ENCODE peak calls at places on chromosomes 6 and 20, in nine cellular contexts. One of them, this sample, is unnamed.
A peak's percentile ranks its signal among the peaks of the same experiment; 100 is the strongest.

GRCh38 chr6:34082816-34083215 is 63.1 kb downstream of the GRM4 start:
- DNase-seq in substantia nigra: no peak
- DNase-seq in psoas muscle: no peak
- DNase-seq in RWPE1: no peak
- DNase-seq in GM23338: peak; percentile 40
- DNase-seq in left lung: no peak
- DNase-seq in transverse colon: no peak
- DNase-seq in testis: no peak
- DNase-seq in brain microvascular endothelial cell: no peak
- DNase-seq in this sample: no peak

GRCh38 chr6:155779421-155779820 is 323.8 kb upstream of the NOX3 start:
- DNase-seq in psoas muscle: no peak
- DNase-seq in RWPE1: no peak
- DNase-seq in brain microvascular endothelial cell: no peak
- DNase-seq in transverse colon: no peak
- DNase-seq in testis: no peak
- DNase-seq in left lung: no peak
- DNase-seq in substantia nigra: no peak
- DNase-seq in GM23338: no peak
- DNase-seq in this sample: no peak

GRCh38 chr6:33710296-33711121 is 991 bp downstream of the UQCC2 start:
- DNase-seq in GM23338: no peak
- DNase-seq in transverse colon: no peak
- DNase-seq in substantia nigra: no peak
- DNase-seq in RWPE1: no peak
- DNase-seq in left lung: no peak
- DNase-seq in psoas muscle: no peak
- DNase-seq in brain microvascular endothelial cell: no peak
- DNase-seq in testis: no peak
- DNase-seq in this sample: no peak

GRCh38 chr20:5056801-5057599 is 55.7 kb upstream of the SLC23A2 start:
- DNase-seq in transverse colon: peak; percentile 55
- DNase-seq in brain microvascular endothelial cell: peak; percentile 36
- DNase-seq in left lung: peak; percentile 82
- DNase-seq in testis: peak; percentile 58
- DNase-seq in GM23338: peak; percentile 64
- DNase-seq in substantia nigra: peak; percentile 30
- DNase-seq in RWPE1: no peak
- DNase-seq in psoas muscle: no peak
- DNase-seq in this sample: peak; percentile 71

GRCh38 chr6:54717849-54718455 is 128.6 kb upstream of the FAM83B start:
- DNase-seq in transverse colon: peak; percentile 86
- DNase-seq in left lung: peak; percentile 40
- DNase-seq in substantia nigra: peak; percentile 54
- DNase-seq in testis: peak; percentile 93
- DNase-seq in GM23338: peak; percentile 73
- DNase-seq in RWPE1: peak; percentile 63
- DNase-seq in brain microvascular endothelial cell: peak; percentile 59
- DNase-seq in psoas muscle: no peak
- DNase-seq in this sample: no peak

GRCh38 chr6:130674604-130675003 is 152.6 kb upstream of the SMLR1 start:
- DNase-seq in transverse colon: no peak
- DNase-seq in left lung: no peak
- DNase-seq in testis: no peak
- DNase-seq in brain microvascular endothelial cell: no peak
- DNase-seq in psoas muscle: no peak
- DNase-seq in RWPE1: no peak
- DNase-seq in substantia nigra: no peak
- DNase-seq in GM23338: no peak
- DNase-seq in this sample: no peak

GRCh38 chr20:31849306-31849930 is 4.0 kb upstream of the FOXS1 start:
- DNase-seq in left lung: no peak
- DNase-seq in RWPE1: no peak
- DNase-seq in GM23338: peak; percentile 70
- DNase-seq in substantia nigra: no peak
- DNase-seq in testis: no peak
- DNase-seq in transverse colon: peak; percentile 62
- DNase-seq in psoas muscle: no peak
- DNase-seq in brain microvascular endothelial cell: no peak
- DNase-seq in this sample: no peak

GRCh38 chr6:35469711-35470662 is 1.8 kb downstream of the RPL10A start:
- DNase-seq in substantia nigra: no peak
- DNase-seq in GM23338: no peak
- DNase-seq in RWPE1: peak; percentile 55
- DNase-seq in testis: no peak
- DNase-seq in transverse colon: peak; percentile 55
- DNase-seq in brain microvascular endothelial cell: no peak
- DNase-seq in psoas muscle: peak; percentile 60
- DNase-seq in left lung: no peak
- DNase-seq in this sample: no peak

GRCh38 chr6:69466979-69467570 is 329.7 kb downstream of the LMBRD1 start:
- DNase-seq in testis: no peak
- DNase-seq in brain microvascular endothelial cell: no peak
- DNase-seq in GM23338: no peak
- DNase-seq in substantia nigra: no peak
- DNase-seq in left lung: no peak
- DNase-seq in RWPE1: no peak
- DNase-seq in transverse colon: no peak
- DNase-seq in psoas muscle: peak; percentile 40
- DNase-seq in this sample: no peak

GRCh38 chr6:142718667-142719191 is 226.2 kb downstream of the HIVEP2 start:
- DNase-seq in transverse colon: no peak
- DNase-seq in psoas muscle: no peak
- DNase-seq in RWPE1: no peak
- DNase-seq in brain microvascular endothelial cell: no peak
- DNase-seq in GM23338: no peak
- DNase-seq in substantia nigra: no peak
- DNase-seq in left lung: no peak
- DNase-seq in testis: no peak
- DNase-seq in this sample: no peak

GRCh38 chr6:118128755-118129154 is 221.7 kb downstream of the SLC35F1 start:
- DNase-seq in RWPE1: no peak
- DNase-seq in substantia nigra: no peak
- DNase-seq in testis: no peak
- DNase-seq in GM23338: no peak
- DNase-seq in left lung: no peak
- DNase-seq in transverse colon: no peak
- DNase-seq in brain microvascular endothelial cell: no peak
- DNase-seq in psoas muscle: no peak
- DNase-seq in this sample: no peak

GRCh38 chr6:29720863-29721262 is 2.4 kb upstream of the HLA-F start:
- DNase-seq in psoas muscle: no peak
- DNase-seq in testis: no peak
- DNase-seq in transverse colon: no peak
- DNase-seq in brain microvascular endothelial cell: no peak
- DNase-seq in substantia nigra: no peak
- DNase-seq in RWPE1: no peak
- DNase-seq in left lung: no peak
- DNase-seq in GM23338: peak; percentile 76
- DNase-seq in this sample: peak; percentile 53

GRCh38 chr6:38489951-38490350 is 149.8 kb downstream of the BTBD9 start:
- DNase-seq in left lung: no peak
- DNase-seq in substantia nigra: no peak
- DNase-seq in psoas muscle: no peak
- DNase-seq in brain microvascular endothelial cell: peak; percentile 33
- DNase-seq in transverse colon: no peak
- DNase-seq in RWPE1: no peak
- DNase-seq in GM23338: no peak
- DNase-seq in testis: no peak
- DNase-seq in this sample: no peak

GRCh38 chr6:82441047-82441770 is 77.6 kb downstream of the TPBG start:
- DNase-seq in psoas muscle: no peak
- DNase-seq in transverse colon: no peak
- DNase-seq in testis: no peak
- DNase-seq in GM23338: no peak
- DNase-seq in brain microvascular endothelial cell: no peak
- DNase-seq in RWPE1: no peak
- DNase-seq in left lung: no peak
- DNase-seq in substantia nigra: no peak
- DNase-seq in this sample: no peak

GRCh38 chr6:9233226-9233625 is 797.9 kb upstream of the SLC35B3 start:
- DNase-seq in left lung: no peak
- DNase-seq in substantia nigra: no peak
- DNase-seq in psoas muscle: no peak
- DNase-seq in RWPE1: no peak
- DNase-seq in testis: no peak
- DNase-seq in GM23338: no peak
- DNase-seq in transverse colon: no peak
- DNase-seq in brain microvascular endothelial cell: no peak
- DNase-seq in this sample: no peak

GRCh38 chr20:1429143-1429728 is 36.4 kb upstream of the FKBP1A start:
- DNase-seq in transverse colon: peak; percentile 21
- DNase-seq in GM23338: no peak
- DNase-seq in RWPE1: no peak
- DNase-seq in left lung: no peak
- DNase-seq in psoas muscle: no peak
- DNase-seq in testis: no peak
- DNase-seq in substantia nigra: no peak
- DNase-seq in brain microvascular endothelial cell: no peak
- DNase-seq in this sample: no peak
- H3K27ac ChIP-seq in transverse colon: peak overlapping the region; percentile 41
- H3K27ac ChIP-seq in GM23338: no peak overlapping the region
- H3K27ac ChIP-seq in RWPE1: no peak overlapping the region
- H3K27ac ChIP-seq in left lung: no peak overlapping the region
- H3K27ac ChIP-seq in psoas muscle: no peak overlapping the region
- H3K27ac ChIP-seq in testis: no peak overlapping the region
- H3K27ac ChIP-seq in substantia nigra: no peak overlapping the region
- H3K27ac ChIP-seq in brain microvascular endothelial cell: no peak overlapping the region
- H3K27ac ChIP-seq in this sample: no peak overlapping the region

GRCh38 chr6:15322184-15322583 is 76.3 kb downstream of the JARID2 start:
- DNase-seq in testis: no peak
- DNase-seq in substantia nigra: no peak
- DNase-seq in psoas muscle: no peak
- DNase-seq in transverse colon: no peak
- DNase-seq in RWPE1: no peak
- DNase-seq in left lung: no peak
- DNase-seq in GM23338: no peak
- DNase-seq in brain microvascular endothelial cell: no peak
- DNase-seq in this sample: no peak
- H3K27ac ChIP-seq in testis: no peak overlapping the region
- H3K27ac ChIP-seq in substantia nigra: no peak overlapping the region
- H3K27ac ChIP-seq in psoas muscle: no peak overlapping the region
- H3K27ac ChIP-seq in transverse colon: no peak overlapping the region
- H3K27ac ChIP-seq in RWPE1: peak overlapping the region; percentile 51
- H3K27ac ChIP-seq in left lung: no peak overlapping the region
- H3K27ac ChIP-seq in GM23338: peak overlapping the region; percentile 30
- H3K27ac ChIP-seq in brain microvascular endothelial cell: no peak overlapping the region
- H3K27ac ChIP-seq in this sample: no peak overlapping the region

GRCh38 chr20:41149679-41150131 is 12.4 kb downstream of the PLCG1 start:
- DNase-seq in RWPE1: peak; percentile 64
- DNase-seq in transverse colon: peak; percentile 49
- DNase-seq in left lung: no peak
- DNase-seq in brain microvascular endothelial cell: peak; percentile 17
- DNase-seq in GM23338: no peak
- DNase-seq in substantia nigra: no peak
- DNase-seq in testis: no peak
- DNase-seq in psoas muscle: peak; percentile 26
- DNase-seq in this sample: no peak

GRCh38 chr20:41154436-41155176 is 17.3 kb downstream of the PLCG1 start:
- DNase-seq in brain microvascular endothelial cell: no peak
- DNase-seq in GM23338: no peak
- DNase-seq in left lung: no peak
- DNase-seq in transverse colon: no peak
- DNase-seq in RWPE1: no peak
- DNase-seq in substantia nigra: no peak
- DNase-seq in testis: no peak
- DNase-seq in psoas muscle: no peak
- DNase-seq in this sample: no peak

GRCh38 chr20:41151134-41151869 is 14.0 kb downstream of the PLCG1 start:
- DNase-seq in transverse colon: no peak
- DNase-seq in RWPE1: no peak
- DNase-seq in psoas muscle: peak; percentile 4
- DNase-seq in testis: no peak
- DNase-seq in substantia nigra: no peak
- DNase-seq in brain microvascular endothelial cell: no peak
- DNase-seq in left lung: no peak
- DNase-seq in GM23338: no peak
- DNase-seq in this sample: no peak

GRCh38 chr20:41150664-41151063 is 13.3 kb downstream of the PLCG1 start:
- DNase-seq in psoas muscle: peak; percentile 6
- DNase-seq in left lung: no peak
- DNase-seq in testis: no peak
- DNase-seq in transverse colon: no peak
- DNase-seq in brain microvascular endothelial cell: no peak
- DNase-seq in substantia nigra: no peak
- DNase-seq in RWPE1: no peak
- DNase-seq in GM23338: no peak
- DNase-seq in this sample: no peak

GRCh38 chr20:41152108-41152757 is 14.9 kb downstream of the PLCG1 start:
- DNase-seq in GM23338: no peak
- DNase-seq in testis: no peak
- DNase-seq in psoas muscle: no peak
- DNase-seq in transverse colon: no peak
- DNase-seq in substantia nigra: no peak
- DNase-seq in brain microvascular endothelial cell: no peak
- DNase-seq in left lung: no peak
- DNase-seq in RWPE1: no peak
- DNase-seq in this sample: no peak
- H3K27ac ChIP-seq in GM23338: no peak overlapping the region
- H3K27ac ChIP-seq in testis: no peak overlapping the region
- H3K27ac ChIP-seq in psoas muscle: peak overlapping the region; percentile 55
- H3K27ac ChIP-seq in transverse colon: no peak overlapping the region
- H3K27ac ChIP-seq in substantia nigra: no peak overlapping the region
- H3K27ac ChIP-seq in brain microvascular endothelial cell: no peak overlapping the region
- H3K27ac ChIP-seq in left lung: peak overlapping the region; percentile 60
- H3K27ac ChIP-seq in RWPE1: peak overlapping the region; percentile 15
- H3K27ac ChIP-seq in this sample: peak overlapping the region; percentile 91

GRCh38 chr6:144148891-144149290 is 1.4 kb upstream of the STX11 start:
- DNase-seq in brain microvascular endothelial cell: no peak
- DNase-seq in left lung: no peak
- DNase-seq in psoas muscle: no peak
- DNase-seq in RWPE1: no peak
- DNase-seq in transverse colon: no peak
- DNase-seq in GM23338: no peak
- DNase-seq in testis: no peak
- DNase-seq in substantia nigra: no peak
- DNase-seq in this sample: no peak

GRCh38 chr6:144150673-144151009 is 324 bp downstream of the STX11 start:
- DNase-seq in RWPE1: peak; percentile 16
- DNase-seq in substantia nigra: no peak
- DNase-seq in GM23338: peak; percentile 83
- DNase-seq in psoas muscle: no peak
- DNase-seq in left lung: no peak
- DNase-seq in testis: peak; percentile 33
- DNase-seq in transverse colon: peak; percentile 29
- DNase-seq in brain microvascular endothelial cell: peak; percentile 28
- DNase-seq in this sample: no peak

GRCh38 chr6:144151010-144151727 is 852 bp downstream of the STX11 start:
- DNase-seq in RWPE1: peak; percentile 26
- DNase-seq in brain microvascular endothelial cell: no peak
- DNase-seq in GM23338: peak; percentile 9
- DNase-seq in substantia nigra: no peak
- DNase-seq in transverse colon: peak; percentile 28
- DNase-seq in left lung: peak; percentile 43
- DNase-seq in testis: peak; percentile 28
- DNase-seq in psoas muscle: no peak
- DNase-seq in this sample: peak; percentile 60

GRCh38 chr6:144149558-144149893 is 791 bp upstream of the STX11 start:
- DNase-seq in GM23338: no peak
- DNase-seq in transverse colon: no peak
- DNase-seq in psoas muscle: no peak
- DNase-seq in brain microvascular endothelial cell: no peak
- DNase-seq in substantia nigra: no peak
- DNase-seq in testis: peak; percentile 26
- DNase-seq in left lung: no peak
- DNase-seq in RWPE1: no peak
- DNase-seq in this sample: no peak

GRCh38 chr6:144149894-144150672 is at the start of gene STX11:
- DNase-seq in RWPE1: peak; percentile 49
- DNase-seq in substantia nigra: peak; percentile 42
- DNase-seq in GM23338: peak; percentile 74
- DNase-seq in testis: peak; percentile 75
- DNase-seq in transverse colon: peak; percentile 76
- DNase-seq in psoas muscle: peak; percentile 80
- DNase-seq in brain microvascular endothelial cell: peak; percentile 19
- DNase-seq in left lung: peak; percentile 86
- DNase-seq in this sample: peak; percentile 53
- H3K27ac ChIP-seq in RWPE1: peak within 1 kb of the TSS; percentile 14
- H3K27ac ChIP-seq in substantia nigra: peak within 1 kb of the TSS; percentile 18
- H3K27ac ChIP-seq in GM23338: no peak within 1 kb of the TSS
- H3K27ac ChIP-seq in testis: peak within 1 kb of the TSS; percentile 60
- H3K27ac ChIP-seq in transverse colon: peak within 1 kb of the TSS; percentile 70
- H3K27ac ChIP-seq in psoas muscle: peak within 1 kb of the TSS; percentile 11
- H3K27ac ChIP-seq in brain microvascular endothelial cell: no peak within 1 kb of the TSS
- H3K27ac ChIP-seq in left lung: peak within 1 kb of the TSS; percentile 94
- H3K27ac ChIP-seq in this sample: peak within 1 kb of the TSS; percentile 62